ENCODE peak calls at places on chromosomes 13 and 19, in four cellular contexts. A is AG09309, Y is AG04449, U is breast epithelium. P is an unnamed sample.

GRCh38 chr19:37466277-37466797 is 907 bp downstream of the ZNF569 start:
- DNase-seq in U (no peak), Y (no peak), A (no peak), P (peak)

GRCh38 chr19:48556163-48556562 is 4.2 kb downstream of the SULT2B1 start:
- DNase-seq in U (no peak), A (no peak), Y (no peak), P (peak)

GRCh38 chr19:36850646-36851442 is at the start of gene ZNF345:
- DNase-seq in U (peak), Y (peak), A (peak), P (peak)

GRCh38 chr19:18231775-18232174 is 5.5 kb upstream of the PDE4C start:
- DNase-seq in U (no peak), A (no peak), Y (no peak), P (no peak)

GRCh38 chr19:40744554-40745401 is 5.5 kb downstream of the ACTMAP start:
- DNase-seq in U (no peak), A (no peak), Y (no peak), P (no peak)

GRCh38 chr13:59680429-59681024 is 483.2 kb downstream of the DIAPH3 start:
- DNase-seq in A (no peak), U (no peak), Y (no peak), P (peak)

GRCh38 chr13:112820318-112820717 is 130.5 kb downstream of the ATP11A start:
- DNase-seq in A (no peak), U (no peak), Y (no peak), P (no peak)

GRCh38 chr19:46631481-46631880 is 4.5 kb downstream of the GNG8 start:
- DNase-seq in A (no peak), Y (no peak), U (peak), P (peak)

GRCh38 chr19:41323023-41323422 is 13.1 kb downstream of the CCDC97 start:
- DNase-seq in U (no peak), A (no peak), Y (no peak), P (peak)

GRCh38 chr19:28169168-28169862 is 1043.6 kb downstream of the UQCRFS1 start:
- DNase-seq in A (no peak), Y (no peak), U (no peak), P (no peak)

GRCh38 chr19:46428278-46429141 is at the start of gene PNMA8C:
- DNase-seq in A (no peak), U (peak), Y (no peak), P (peak)

GRCh38 chr19:52722062-52723005 is 12.5 kb downstream of the ZNF611 start:
- DNase-seq in Y (peak), A (peak), U (no peak), P (peak)

GRCh38 chr13:50365300-50365682 is 350.0 kb downstream of the KCNRG start:
- DNase-seq in Y (no peak), U (no peak), A (no peak), P (no peak)

GRCh38 chr19:21202865-21203494 is 61.1 kb downstream of the ZNF431 start:
- DNase-seq in U (no peak), A (peak), Y (no peak), P (peak)

GRCh38 chr19:3897936-3898335 is 17.5 kb downstream of the ATCAY start:
- DNase-seq in A (no peak), U (no peak), Y (no peak), P (no peak)

GRCh38 chr19:33401683-33402420 is 28.3 kb downstream of the CEBPG start:
- DNase-seq in Y (no peak), A (no peak), U (no peak), P (no peak)

GRCh38 chr13:114315074-114315785 is 927 bp downstream of the CHAMP1 start:
- DNase-seq in Y (no peak), A (no peak), U (no peak), P (no peak)

GRCh38 chr19:8113017-8113416 is 36.4 kb downstream of the FBN3 start:
- DNase-seq in U (peak), Y (no peak), A (no peak), P (no peak)

GRCh38 chr13:48184260-48184659 is 48.7 kb upstream of the ITM2B start:
- DNase-seq in Y (no peak), U (no peak), A (no peak), P (no peak)

GRCh38 chr19:6753178-6754031 is 13.8 kb downstream of the SH2D3A start:
- DNase-seq in A (no peak), Y (no peak), U (no peak), P (peak)

GRCh38 chr13:109715902-109716301 is 70.5 kb downstream of the IRS2 start:
- DNase-seq in A (peak), U (no peak), Y (no peak), P (peak)

GRCh38 chr19:48190288-48191284 is 20.1 kb downstream of the ZSWIM9 start:
- DNase-seq in U (peak), Y (no peak), A (no peak), P (peak)

GRCh38 chr13:109880371-109881346 is 94.3 kb upstream of the IRS2 start:
- DNase-seq in U (no peak), Y (no peak), A (no peak), P (no peak)

GRCh38 chr19:5827891-5828660 is 11.4 kb downstream of the FUT6 start:
- DNase-seq in Y (peak), A (peak), U (peak), P (peak)

GRCh38 chr19:6772028-6772865 is at the start of gene VAV1:
- DNase-seq in U (no peak), A (no peak), Y (no peak), P (no peak)

GRCh38 chr19:8180018-8180417 is 29.2 kb upstream of the CERS4 start:
- DNase-seq in U (no peak), Y (no peak), A (no peak), P (no peak)

GRCh38 chr19:58153386-58153785 is 2.8 kb upstream of the ZNF329 start:
- DNase-seq in A (no peak), Y (no peak), U (no peak), P (no peak)

DNA sequence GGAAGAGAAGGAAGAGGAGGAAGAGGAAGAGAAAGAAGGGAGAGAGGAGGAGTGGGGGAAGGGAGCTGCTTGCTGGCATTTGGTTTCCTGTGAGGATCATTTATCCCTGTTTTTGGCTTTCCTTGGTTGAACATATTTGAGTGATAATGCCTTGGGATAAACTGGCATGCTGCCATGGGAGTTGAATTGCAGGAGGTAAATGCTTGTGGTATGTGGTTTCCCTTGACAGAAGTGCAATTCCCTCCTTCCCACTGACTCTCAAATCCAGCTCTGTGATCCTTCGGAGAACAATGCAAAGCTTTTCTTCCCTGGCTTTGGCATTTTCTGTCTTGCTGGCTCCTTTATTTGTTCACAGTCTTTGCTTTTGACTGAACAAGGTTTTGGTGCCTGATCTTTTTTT is 27.2 kb upstream of the CBY2 start:
- DNase-seq in A (peak), Y (peak), U (peak), P (peak)
- H3K4me3 ChIP-seq in A (no peak), Y (no peak), U (no peak), P (no peak)

DNA sequence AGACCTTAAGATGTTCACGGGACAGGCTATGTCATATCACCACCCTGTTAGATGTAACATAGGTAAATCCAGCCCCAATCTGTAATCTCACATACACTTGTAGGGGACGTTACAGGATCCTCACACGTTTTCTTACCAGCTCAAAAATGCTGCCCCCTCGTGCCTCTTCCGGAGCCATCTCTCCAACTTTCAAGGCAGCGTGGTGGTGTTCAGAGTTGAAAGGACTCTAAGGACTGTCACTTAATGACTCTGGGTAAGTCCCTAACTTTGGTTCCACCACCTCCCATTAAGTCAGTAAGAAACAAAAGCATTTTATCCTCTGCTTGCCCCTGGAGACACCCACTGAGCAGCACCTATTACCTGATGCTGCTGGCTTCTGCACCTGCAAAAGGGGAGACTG is 4.4 kb downstream of the MED26 start:
- DNase-seq in U (no peak), A (no peak), Y (no peak), P (no peak)
- H3K4me3 ChIP-seq in U (no peak), A (no peak), Y (no peak), P (no peak)

DNA sequence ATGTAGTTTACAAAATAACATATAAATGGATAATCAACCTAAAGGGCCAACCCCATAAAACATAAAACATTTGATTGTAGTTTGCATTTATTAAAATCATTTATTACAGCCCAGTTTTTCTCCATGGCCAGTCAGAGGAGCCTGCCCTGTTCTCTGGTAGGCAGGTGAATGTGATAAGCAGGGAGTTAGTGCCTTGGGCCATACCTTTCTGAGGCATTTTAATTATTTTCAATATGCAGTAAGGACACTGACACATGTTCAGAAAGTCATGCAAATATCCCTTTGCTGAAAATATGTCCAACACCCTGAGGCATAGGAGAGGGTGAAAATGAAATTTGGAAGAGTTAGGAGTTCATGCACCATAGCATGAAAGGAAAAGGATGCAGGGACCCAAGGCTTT is 242.6 kb upstream of the EDNRB start:
- DNase-seq in A (no peak), Y (no peak), U (no peak), P (no peak)
- H3K4me3 ChIP-seq in A (no peak), Y (no peak), U (no peak), P (no peak)

GRCh38 chr19:19460761-19461265 is 54.5 kb downstream of the TSSK6 start:
- DNase-seq in U (peak), Y (no peak), A (no peak), P (peak)
- H3K4me3 ChIP-seq in U (no peak), Y (no peak), A (no peak), P (no peak)

DNA sequence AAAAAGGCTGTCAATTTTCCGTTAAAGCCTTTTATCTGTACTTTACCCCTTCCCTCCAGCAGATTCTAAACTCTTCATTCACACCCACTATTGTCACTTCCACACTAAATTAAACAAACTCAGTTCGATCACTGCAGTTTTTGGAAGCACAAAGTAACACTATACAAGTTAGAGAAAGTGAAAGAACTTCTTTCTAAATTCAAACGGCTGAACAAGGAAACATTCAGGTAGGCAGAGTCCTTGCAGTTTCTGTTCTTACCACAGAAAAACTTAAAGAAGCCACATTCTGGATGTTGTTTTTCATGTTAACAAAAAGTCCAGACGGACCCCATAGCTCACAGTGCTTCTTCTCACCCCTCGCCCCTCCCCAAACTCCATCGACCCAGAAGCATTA is 27.5 kb upstream of the UBE2L5 start:
- DNase-seq in U (no peak), A (no peak), Y (no peak), P (peak)
- H3K4me3 ChIP-seq in U (peak), A (peak), Y (peak), P (peak)

P was measured in fibroblast of mammary gland.